ENCODE peak calls at places on chromosomes 4 and X, in seven cellular contexts. X is endothelial cell of umbilical vein, F is ovary, W is stomach, V is colonic mucosa, U is body of pancreas, P is tibial nerve. Q is an unnamed sample. For H3K4me1, the result is how much of the 10 kb centered on the place peaks cover.

GRCh38 chr4:76035146-76035545 is 724 bp downstream of the CXCL11 start:
- DNase-seq in X (no peak), F (no peak), W (no peak), V (no peak), U (no peak), P (no peak), Q (no peak)

GRCh38 chr4:76195326-76195725 is 18.3 kb downstream of the SCARB2 start:
- DNase-seq in X (no peak), F (no peak), W (no peak), V (no peak), U (no peak), P (no peak), Q (no peak)

GRCh38 chr4:7910721-7911015 is 29.0 kb downstream of the AFAP1 start:
- DNase-seq in X (no peak), F (no peak), W (no peak), V (no peak), U (no peak), P (no peak), Q (no peak)

GRCh38 chr4:153114771-153115321 is 89.4 kb upstream of the TRIM2 start:
- DNase-seq in X (no peak), F (no peak), W (peak), V (no peak), U (no peak), P (no peak), Q (peak)

GRCh38 chrX:102546818-102547493 is 30.4 kb upstream of the TMSB15A start:
- DNase-seq in X (no peak), F (no peak), W (no peak), V (no peak), U (no peak), P (no peak), Q (no peak)

GRCh38 chr4:146099585-146099984 is 75.9 kb upstream of the LSM6 start:
- DNase-seq in X (no peak), F (no peak), W (no peak), V (no peak), U (no peak), P (no peak), Q (no peak)

GRCh38 chr4:184386271-184386781 is 88.0 kb downstream of the IRF2 start:
- DNase-seq in X (no peak), F (no peak), W (peak), V (peak), U (no peak), P (no peak), Q (peak)

GRCh38 chr4:30962949-30963348 is 242.8 kb downstream of the PCDH7 start:
- DNase-seq in X (peak), F (no peak), W (no peak), V (no peak), U (no peak), P (no peak), Q (peak)

GRCh38 chrX:17544831-17545230 is 169.8 kb downstream of the NHS start:
- DNase-seq in X (no peak), F (no peak), W (no peak), V (no peak), U (no peak), P (no peak), Q (peak)

GRCh38 chrX:115533485-115533884 is 27.5 kb upstream of the PLS3 start:
- DNase-seq in X (no peak), F (no peak), W (no peak), V (no peak), U (no peak), P (no peak), Q (no peak)

GRCh38 chr4:5955856-5956255 is 62.4 kb downstream of the C4orf50 start:
- DNase-seq in X (no peak), F (no peak), W (no peak), V (no peak), U (no peak), P (no peak), Q (no peak)

GRCh38 chrX:39244146-39244545 is 442.9 kb downstream of the MID1IP1 start:
- DNase-seq in X (no peak), F (no peak), W (no peak), V (no peak), U (no peak), P (no peak), Q (no peak)

GRCh38 chr4:109801895-109802319 is at the start of gene CFI:
- DNase-seq in X (peak), F (no peak), W (no peak), V (no peak), U (no peak), P (no peak), Q (peak)

GRCh38 chr4:8346838-8347605 is 77.5 kb downstream of the HTRA3 start:
- DNase-seq in X (peak), F (peak), W (peak), V (no peak), U (no peak), P (no peak), Q (no peak)

GRCh38 chr4:107017681-107018321 is 18.3 kb downstream of the DKK2 start:
- DNase-seq in X (no peak), F (no peak), W (no peak), V (no peak), U (no peak), P (no peak), Q (no peak)

GRCh38 chr4:119040711-119041185 is 94.9 kb upstream of the MYOZ2 start:
- DNase-seq in X (no peak), F (no peak), W (no peak), V (no peak), U (no peak), P (no peak), Q (no peak)

GRCh38 chrX:134868766-134869495 is 121.9 kb upstream of the SMIM10 start:
- DNase-seq in X (peak), F (no peak), W (no peak), V (no peak), U (no peak), P (no peak), Q (no peak)

GRCh38 chrX:149374751-149375150 is 130.4 kb downstream of the IDS start:
- DNase-seq in X (no peak), F (no peak), W (no peak), V (no peak), U (no peak), P (no peak), Q (no peak)

GRCh38 chr4:174040287-174040686 is 243.2 kb downstream of the FBXO8 start:
- DNase-seq in X (no peak), F (no peak), W (no peak), V (no peak), U (no peak), P (no peak), Q (no peak)

GRCh38 chr4:3838437-3839380 is 72.5 kb downstream of the ADRA2C start:
- DNase-seq in X (no peak), F (no peak), W (no peak), V (no peak), U (no peak), P (no peak), Q (no peak)

GRCh38 chrX:2928127-2928582 is 984 bp downstream of the ARSD start:
- DNase-seq in X (peak), F (peak), W (peak), V (peak), U (peak), P (peak), Q (peak)

GRCh38 chr4:7096264-7096663 is 28.4 kb upstream of the GRPEL1 start:
- DNase-seq in X (no peak), F (no peak), W (no peak), V (no peak), U (no peak), P (no peak), Q (no peak)

GRCh38 chrX:97529801-97530200 is 646.1 kb downstream of the RPA4 start:
- DNase-seq in X (peak), F (no peak), W (no peak), V (no peak), U (no peak), P (no peak), Q (no peak)

GRCh38 chr4:68175562-68176155 is 46.0 kb upstream of the TMPRSS11F start:
- DNase-seq in X (peak), F (no peak), W (no peak), V (peak), U (peak), P (no peak), Q (peak)

GRCh38 chr4:149993030-149993429 is 85.2 kb upstream of the DCLK2 start:
- DNase-seq in X (no peak), F (no peak), W (no peak), V (no peak), U (no peak), P (no peak), Q (no peak)

GRCh38 chr4:171857302-171858005 is 44.2 kb downstream of the GALNTL6 start:
- DNase-seq in X (no peak), F (no peak), W (no peak), V (no peak), U (no peak), P (no peak), Q (no peak)

GRCh38 chrX:12447448-12448154 is 309.3 kb downstream of the FRMPD4 start:
- DNase-seq in X (peak), F (no peak), W (no peak), V (no peak), U (no peak), P (no peak), Q (no peak)

GRCh38 chr4:21765810-21766407 is 182.7 kb downstream of the KCNIP4 start:
- DNase-seq in X (peak), F (no peak), W (peak), V (peak), U (peak), P (no peak), Q (peak)

GRCh38 chrX:13647709-13648212 is 5.2 kb upstream of the TCEANC start:
- DNase-seq in X (peak), F (peak), W (peak), V (peak), U (peak), P (peak), Q (peak)

GRCh38 chrX:49930046-49930445 is 7.7 kb downstream of the CLCN5 start:
- DNase-seq in X (peak), F (no peak), W (no peak), V (no peak), U (no peak), P (no peak), Q (no peak)

GRCh38 chr4:123826896-123827295 is 430.3 kb downstream of the SPRY1 start:
- DNase-seq in X (peak), F (no peak), W (no peak), V (no peak), U (no peak), P (no peak), Q (no peak)

GRCh38 chr4:15779336-15779735 is 1.2 kb downstream of the CD38 start:
- DNase-seq in X (peak), F (no peak), W (no peak), V (peak), U (peak), P (no peak), Q (peak)

GRCh38 chr4:175671491-175671934 is 140.6 kb downstream of the GPM6A start:
- DNase-seq in X (no peak), F (no peak), W (no peak), V (no peak), U (peak), P (no peak), Q (no peak)

GRCh38 chr4:124253080-124253479 is 459.5 kb downstream of the ANKRD50 start:
- DNase-seq in X (no peak), F (no peak), W (no peak), V (no peak), U (no peak), P (no peak), Q (no peak)

GRCh38 chr4:182764137-182764536 is 153.0 kb downstream of the DCTD start:
- DNase-seq in X (peak), F (no peak), W (no peak), V (no peak), U (no peak), P (no peak), Q (peak)

GRCh38 chr4:52714597-52715254 is 36.5 kb downstream of the ERVMER34-1 start:
- DNase-seq in X (peak), F (no peak), W (no peak), V (no peak), U (no peak), P (no peak), Q (no peak)
- H3K4me3 ChIP-seq in X (peak), F (no peak), W (no peak), V (no peak), U (no peak), P (no peak), Q (no peak)

GRCh38 chrX:69150294-69150960 is 14.8 kb downstream of the PJA1 start:
- DNase-seq in X (no peak), F (no peak), W (no peak), V (peak), U (no peak), P (no peak), Q (no peak)
- H3K27ac ChIP-seq in X (no peak), F (no peak), W (no peak), V (no peak), U (no peak), P (no peak), Q (no peak)

DNA sequence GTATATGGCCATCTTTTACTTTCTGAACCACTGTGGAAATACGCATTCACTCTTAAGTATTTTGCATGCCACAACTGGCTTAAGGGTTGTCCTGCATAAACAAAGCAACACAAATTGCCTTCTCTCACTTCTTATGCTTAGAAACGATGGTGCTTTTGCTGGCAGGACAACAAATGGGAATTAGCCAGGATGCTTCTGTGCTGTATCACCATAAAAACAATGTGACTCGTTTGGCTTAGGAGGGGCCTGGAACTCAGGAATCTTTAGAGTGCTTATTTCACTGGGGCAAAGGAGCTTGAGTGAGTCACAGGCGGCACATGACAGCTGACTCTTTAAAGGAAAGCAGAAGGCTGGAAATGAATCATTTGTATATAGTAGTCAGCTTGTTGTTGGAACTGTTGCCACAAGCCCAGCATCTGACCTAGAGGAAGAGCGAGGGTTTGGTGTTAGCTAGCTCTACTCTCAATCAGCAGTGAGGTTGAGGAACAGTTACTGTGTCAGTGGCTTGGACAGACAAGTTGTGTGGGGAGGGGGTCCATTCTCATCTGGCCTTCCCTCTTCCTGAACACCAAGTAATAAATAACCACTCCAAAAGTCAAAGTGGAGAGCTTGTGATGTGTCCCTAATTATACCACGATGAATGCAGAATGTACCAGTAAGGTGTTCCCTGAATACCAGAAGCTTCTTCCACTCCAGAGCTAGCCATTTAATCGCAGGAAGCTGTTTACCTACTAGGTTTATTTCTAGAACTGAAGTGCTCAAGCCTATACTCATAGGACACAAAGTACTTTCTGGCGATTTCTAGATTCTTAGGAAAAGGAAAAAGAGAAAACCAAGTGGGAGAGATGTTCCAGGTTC is 293.1 kb downstream of the CAMK2D start:
- DNase-seq in X (peak), F (peak), W (peak), V (peak), U (peak), P (peak), Q (peak)
- H3K4me1 ChIP-seq in X (under half), F (under half), W (under half), V (under half), U (under half), P (under half), Q (under half)

GRCh38 chr4:39713691-39714090 is 15.8 kb downstream of the UBE2K start:
- DNase-seq in X (no peak), F (no peak), W (no peak), V (no peak), U (no peak), P (no peak), Q (no peak)
- H3K4me3 ChIP-seq in X (no peak), F (no peak), W (no peak), V (no peak), U (no peak), P (no peak), Q (no peak)

DNA sequence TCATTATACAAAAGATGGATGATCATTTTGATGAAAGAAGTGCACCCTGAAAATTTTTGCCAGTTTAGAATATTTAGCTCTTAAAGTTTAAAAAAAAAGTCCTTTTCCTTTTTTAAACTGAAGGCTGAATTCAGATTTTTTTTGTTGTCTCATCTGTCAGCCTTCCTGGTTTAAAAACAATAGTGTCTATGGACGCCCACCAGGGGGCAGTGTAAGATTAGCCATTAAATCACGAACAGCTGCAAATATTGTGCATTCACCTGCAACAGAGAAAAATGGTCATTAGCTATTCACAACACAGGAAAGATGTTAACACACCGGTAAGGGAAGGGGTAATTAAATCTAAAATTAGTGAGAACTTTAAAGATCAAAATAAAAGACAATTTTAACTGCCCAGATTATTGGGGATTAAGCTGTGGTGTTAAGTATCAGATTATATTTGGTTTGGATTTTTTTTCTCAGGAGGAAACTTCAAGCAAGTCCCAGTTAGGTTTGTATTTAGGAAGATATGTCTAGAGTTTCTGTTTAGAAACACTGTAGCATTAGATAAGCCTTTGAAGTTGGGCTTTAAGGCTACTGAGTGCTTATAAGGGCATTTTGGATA is 4.4 kb upstream of the CXorf38 start:
- DNase-seq in X (peak), F (peak), W (peak), V (peak), U (peak), P (peak), Q (peak)
- H3K27ac ChIP-seq in X (no peak), F (no peak), W (no peak), V (no peak), U (no peak), P (no peak), Q (no peak)

DNA sequence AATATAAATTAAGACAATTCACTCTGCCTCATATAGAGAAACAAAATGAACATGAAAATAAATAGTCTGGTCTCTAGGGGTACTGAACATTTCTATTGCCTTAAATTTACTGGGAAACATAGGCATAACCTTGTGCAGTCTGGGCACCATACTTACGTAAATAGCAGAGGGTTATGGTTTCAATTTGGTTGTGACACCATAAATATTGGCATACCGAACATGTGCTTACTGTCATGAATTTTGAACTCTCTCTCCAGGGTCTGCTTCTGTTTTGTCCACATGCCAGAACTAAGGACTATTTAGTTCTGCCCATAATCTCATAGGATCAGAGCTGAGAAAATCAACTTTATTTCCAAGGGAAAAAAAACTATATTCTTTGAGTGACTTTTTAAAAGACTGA is 17.6 kb downstream of the PDGFC start:
- DNase-seq in X (no peak), F (no peak), W (no peak), V (no peak), U (no peak), P (no peak), Q (no peak)
- H3K4me1 ChIP-seq in X (under half), F (under half), W (half or more), V (under half), U (half or more), P (under half), Q (under half)

GRCh38 chr4:128979934-128980333 is 113.4 kb downstream of the SCLT1 start:
- DNase-seq in X (peak), F (no peak), W (no peak), V (no peak), U (peak), P (no peak), Q (no peak)
- H3K4me3 ChIP-seq in X (no peak), F (no peak), W (no peak), V (no peak), U (no peak), P (no peak), Q (no peak)

GRCh38 chrX:154437971-154438893 is 1.3 kb downstream of the GDI1 start:
- DNase-seq in X (no peak), F (no peak), W (no peak), V (no peak), U (no peak), P (no peak), Q (no peak)
- H3K27ac ChIP-seq in X (no peak), F (peak), W (peak), V (no peak), U (no peak), P (peak), Q (no peak)

GRCh38 chr4:165610679-165611551 is 232.1 kb downstream of the CPE start:
- DNase-seq in X (peak), F (no peak), W (no peak), V (no peak), U (no peak), P (no peak), Q (no peak)
- H3K4me1 ChIP-seq in X (under half), F (under half), W (under half), V (under half), U (under half), P (under half), Q (under half)

GRCh38 chrX:19373034-19373891 is 29.5 kb downstream of the PDHA1 start:
- DNase-seq in X (no peak), F (no peak), W (no peak), V (no peak), U (no peak), P (no peak), Q (no peak)
- H3K4me3 ChIP-seq in X (no peak), F (no peak), W (peak), V (no peak), U (no peak), P (peak), Q (no peak)